ENCODE peak calls at places on chromosome 7, in six cellular contexts. One of them, this sample, is unnamed.

GRCh38 chr7:91247497-91247896 is 16.7 kb upstream of the FZD1 start:
- DNase-seq in adrenal gland: no peak
- DNase-seq in lung: no peak
- DNase-seq in body of pancreas: no peak
- DNase-seq in IMR-90: no peak
- DNase-seq in CD8-positive, alpha-beta T cell: no peak
- DNase-seq in this sample: no peak

GRCh38 chr7:23685770-23686169 is 5.8 kb downstream of the FAM221A start:
- DNase-seq in lung: no peak
- DNase-seq in adrenal gland: no peak
- DNase-seq in IMR-90: peak; percentile 13
- DNase-seq in CD8-positive, alpha-beta T cell: no peak
- DNase-seq in body of pancreas: no peak
- DNase-seq in this sample: no peak

GRCh38 chr7:13749666-13750065 is 239.8 kb downstream of the ETV1 start:
- DNase-seq in CD8-positive, alpha-beta T cell: no peak
- DNase-seq in body of pancreas: no peak
- DNase-seq in adrenal gland: no peak
- DNase-seq in IMR-90: no peak
- DNase-seq in lung: no peak
- DNase-seq in this sample: no peak

GRCh38 chr7:87310790-87311419 is 34.6 kb upstream of the CROT start:
- DNase-seq in IMR-90: peak; percentile 54
- DNase-seq in lung: no peak
- DNase-seq in CD8-positive, alpha-beta T cell: no peak
- DNase-seq in adrenal gland: no peak
- DNase-seq in body of pancreas: no peak
- DNase-seq in this sample: no peak

GRCh38 chr7:7498881-7499280 is 36.8 kb downstream of the COL28A1 start:
- DNase-seq in adrenal gland: no peak
- DNase-seq in IMR-90: no peak
- DNase-seq in CD8-positive, alpha-beta T cell: no peak
- DNase-seq in lung: no peak
- DNase-seq in body of pancreas: no peak
- DNase-seq in this sample: no peak

GRCh38 chr7:45597286-45597984 is 23.3 kb downstream of the ADCY1 start:
- DNase-seq in adrenal gland: no peak
- DNase-seq in IMR-90: no peak
- DNase-seq in body of pancreas: no peak
- DNase-seq in CD8-positive, alpha-beta T cell: no peak
- DNase-seq in lung: no peak
- DNase-seq in this sample: no peak

GRCh38 chr7:93228302-93228701 is 2.0 kb upstream of the HEPACAM2 start:
- DNase-seq in lung: no peak
- DNase-seq in body of pancreas: no peak
- DNase-seq in adrenal gland: no peak
- DNase-seq in CD8-positive, alpha-beta T cell: no peak
- DNase-seq in IMR-90: peak; percentile 70
- DNase-seq in this sample: no peak

GRCh38 chr7:43693687-43694398 is 35.5 kb downstream of the COA1 start:
- DNase-seq in CD8-positive, alpha-beta T cell: no peak
- DNase-seq in lung: no peak
- DNase-seq in adrenal gland: no peak
- DNase-seq in IMR-90: peak; percentile 81
- DNase-seq in body of pancreas: no peak
- DNase-seq in this sample: no peak

GRCh38 chr7:882336-883028 is 6.1 kb downstream of the GET4 start:
- DNase-seq in CD8-positive, alpha-beta T cell: no peak
- DNase-seq in adrenal gland: no peak
- DNase-seq in IMR-90: no peak
- DNase-seq in lung: no peak
- DNase-seq in body of pancreas: peak; percentile 62
- DNase-seq in this sample: no peak

GRCh38 chr7:122902751-122903495 is 16.7 kb upstream of the CADPS2 start:
- DNase-seq in IMR-90: no peak
- DNase-seq in adrenal gland: no peak
- DNase-seq in CD8-positive, alpha-beta T cell: no peak
- DNase-seq in lung: no peak
- DNase-seq in body of pancreas: no peak
- DNase-seq in this sample: no peak

DNA sequence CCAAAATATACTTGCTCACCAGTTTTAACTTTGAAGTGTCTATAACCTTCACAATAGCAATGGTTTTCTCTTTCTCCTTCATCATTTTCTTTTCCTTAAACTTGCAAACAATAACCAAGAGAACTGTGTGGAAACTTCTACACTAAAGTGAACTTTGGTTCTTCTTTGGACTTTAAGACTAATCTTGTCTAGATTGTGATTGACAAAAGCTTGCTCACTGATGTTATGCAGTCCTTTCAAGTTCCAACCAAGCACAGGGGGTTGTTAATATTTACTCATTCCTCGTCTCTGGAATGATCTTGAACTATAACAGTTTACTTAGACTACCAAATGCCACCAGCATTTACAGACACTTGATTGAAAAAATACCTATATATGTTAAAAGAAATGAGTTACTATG is 62.4 kb downstream of the TFEC start:
- DNase-seq in lung: no peak
- DNase-seq in CD8-positive, alpha-beta T cell: no peak
- DNase-seq in adrenal gland: no peak
- DNase-seq in IMR-90: no peak
- DNase-seq in body of pancreas: no peak
- DNase-seq in this sample: no peak
- TF ChIP-seq CTCF in lung: no peak
- TF ChIP-seq CTCF in CD8-positive, alpha-beta T cell: no peak
- TF ChIP-seq CTCF in adrenal gland: no peak
- TF ChIP-seq CTCF in IMR-90: no peak
- TF ChIP-seq CTCF in body of pancreas: no peak
- TF ChIP-seq CTCF in this sample: no peak

GRCh38 chr7:37970211-37970610 is 49.8 kb downstream of the EPDR1 start:
- DNase-seq in lung: no peak
- DNase-seq in body of pancreas: no peak
- DNase-seq in IMR-90: no peak
- DNase-seq in CD8-positive, alpha-beta T cell: no peak
- DNase-seq in adrenal gland: no peak
- DNase-seq in this sample: no peak

GRCh38 chr7:37971491-37971890 is 51.1 kb downstream of the EPDR1 start:
- DNase-seq in body of pancreas: no peak
- DNase-seq in lung: no peak
- DNase-seq in IMR-90: no peak
- DNase-seq in adrenal gland: no peak
- DNase-seq in CD8-positive, alpha-beta T cell: no peak
- DNase-seq in this sample: no peak

GRCh38 chr7:37977243-37977642 is 56.8 kb downstream of the EPDR1 start:
- DNase-seq in IMR-90: no peak
- DNase-seq in lung: no peak
- DNase-seq in adrenal gland: no peak
- DNase-seq in body of pancreas: no peak
- DNase-seq in CD8-positive, alpha-beta T cell: no peak
- DNase-seq in this sample: no peak

DNA sequence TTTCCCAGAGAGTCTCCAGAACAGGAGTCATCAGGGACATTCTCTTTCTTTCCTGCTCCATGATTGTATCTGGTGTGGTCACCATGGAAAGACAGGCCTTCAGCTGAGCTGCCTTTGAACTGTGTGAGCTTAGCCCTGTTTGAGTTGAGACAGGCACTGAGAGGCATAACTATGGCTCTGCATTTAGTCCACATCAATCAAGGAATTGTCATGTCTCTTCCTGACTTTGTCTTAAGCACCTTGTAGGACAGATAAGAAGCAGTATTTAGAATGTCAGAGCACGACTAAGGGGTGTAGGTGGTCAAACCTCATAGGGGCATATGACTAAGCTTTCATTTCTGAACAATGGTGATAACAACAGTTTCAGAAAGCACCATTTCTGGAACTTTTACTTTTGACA is 53.5 kb downstream of the EPDR1 start:
- DNase-seq in lung: no peak
- DNase-seq in CD8-positive, alpha-beta T cell: no peak
- DNase-seq in body of pancreas: no peak
- DNase-seq in adrenal gland: no peak
- DNase-seq in IMR-90: no peak
- DNase-seq in this sample: no peak
- TF ChIP-seq CTCF in lung: no peak
- TF ChIP-seq CTCF in CD8-positive, alpha-beta T cell: no peak
- TF ChIP-seq CTCF in body of pancreas: no peak
- TF ChIP-seq CTCF in adrenal gland: no peak
- TF ChIP-seq CTCF in IMR-90: no peak
- TF ChIP-seq CTCF in this sample: no peak

DNA sequence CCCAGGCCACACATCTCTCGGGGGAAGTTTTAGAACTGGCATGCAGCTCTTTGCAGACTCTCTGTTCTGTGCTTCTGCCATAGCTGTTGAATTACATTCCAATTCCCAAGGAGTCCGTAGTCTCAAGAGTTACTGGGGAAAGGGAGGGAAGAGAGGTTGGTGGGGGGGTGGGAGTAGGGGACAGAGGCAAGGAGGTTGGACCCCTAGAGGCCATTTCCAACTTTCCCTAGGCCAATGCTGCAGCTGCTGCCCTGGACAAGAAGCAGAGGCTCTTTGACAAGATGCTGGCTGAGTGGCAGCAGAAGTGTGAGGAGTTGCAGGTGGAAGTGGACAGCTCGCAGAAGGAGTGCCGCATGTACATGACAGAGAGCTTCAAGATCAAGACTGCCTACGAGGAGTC is 23.8 kb downstream of the MYH16 start:
- DNase-seq in lung: no peak
- DNase-seq in CD8-positive, alpha-beta T cell: no peak
- DNase-seq in IMR-90: no peak
- DNase-seq in adrenal gland: no peak
- DNase-seq in body of pancreas: no peak
- DNase-seq in this sample: no peak
- TF ChIP-seq CTCF in lung: no peak
- TF ChIP-seq CTCF in CD8-positive, alpha-beta T cell: no peak
- TF ChIP-seq CTCF in IMR-90: no peak
- TF ChIP-seq CTCF in adrenal gland: no peak
- TF ChIP-seq CTCF in body of pancreas: no peak
- TF ChIP-seq CTCF in this sample: no peak

DNA sequence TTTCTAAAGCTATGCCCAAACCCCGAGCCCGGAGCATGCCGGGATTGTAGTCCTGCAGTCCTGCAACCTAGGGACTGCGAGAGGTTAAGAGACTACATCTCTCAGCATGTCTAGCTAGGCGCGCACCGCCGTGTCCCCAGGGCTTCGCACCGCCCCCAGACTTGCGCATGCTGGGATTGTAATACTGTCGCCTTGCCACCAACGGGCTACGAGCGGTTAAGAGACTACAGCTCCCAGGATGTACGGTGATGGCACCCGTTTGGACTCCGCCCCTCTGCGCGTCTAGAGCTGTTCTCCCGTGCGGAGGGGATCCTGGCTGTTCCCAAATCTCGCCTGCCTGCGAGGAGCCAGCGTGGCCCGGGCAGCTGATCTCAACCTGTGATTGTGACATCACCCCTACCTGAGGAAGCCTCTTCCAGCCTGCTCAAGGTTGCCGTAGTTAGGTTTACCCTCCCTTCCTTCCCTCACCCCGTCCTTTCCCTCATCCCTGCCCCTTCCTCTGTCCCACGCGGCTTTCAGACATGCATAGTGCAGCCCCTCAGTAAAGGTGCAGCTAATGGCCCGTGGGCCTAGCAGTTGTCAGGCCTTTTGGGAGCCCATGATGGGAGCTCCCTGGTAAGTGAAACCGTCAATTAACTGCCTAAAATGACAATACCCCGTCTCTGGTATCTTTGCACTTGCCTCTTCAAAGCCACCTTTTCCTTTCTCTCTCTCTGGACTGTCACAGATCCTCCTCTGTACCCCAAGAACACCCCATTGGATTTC is 6.3 kb upstream of the ZNF736 start:
- DNase-seq in body of pancreas: peak; percentile 96
- DNase-seq in lung: peak; percentile 95
- DNase-seq in CD8-positive, alpha-beta T cell: peak; percentile 94
- DNase-seq in IMR-90: peak; percentile 68
- DNase-seq in adrenal gland: peak; percentile 98
- DNase-seq in this sample: no peak
- TF ChIP-seq CTCF in body of pancreas: peak; percentile 50
- TF ChIP-seq CTCF in lung: no peak
- TF ChIP-seq CTCF in CD8-positive, alpha-beta T cell: no peak
- TF ChIP-seq CTCF in IMR-90: no peak
- TF ChIP-seq CTCF in adrenal gland: peak; percentile 68
- TF ChIP-seq CTCF in this sample: no peak

DNA sequence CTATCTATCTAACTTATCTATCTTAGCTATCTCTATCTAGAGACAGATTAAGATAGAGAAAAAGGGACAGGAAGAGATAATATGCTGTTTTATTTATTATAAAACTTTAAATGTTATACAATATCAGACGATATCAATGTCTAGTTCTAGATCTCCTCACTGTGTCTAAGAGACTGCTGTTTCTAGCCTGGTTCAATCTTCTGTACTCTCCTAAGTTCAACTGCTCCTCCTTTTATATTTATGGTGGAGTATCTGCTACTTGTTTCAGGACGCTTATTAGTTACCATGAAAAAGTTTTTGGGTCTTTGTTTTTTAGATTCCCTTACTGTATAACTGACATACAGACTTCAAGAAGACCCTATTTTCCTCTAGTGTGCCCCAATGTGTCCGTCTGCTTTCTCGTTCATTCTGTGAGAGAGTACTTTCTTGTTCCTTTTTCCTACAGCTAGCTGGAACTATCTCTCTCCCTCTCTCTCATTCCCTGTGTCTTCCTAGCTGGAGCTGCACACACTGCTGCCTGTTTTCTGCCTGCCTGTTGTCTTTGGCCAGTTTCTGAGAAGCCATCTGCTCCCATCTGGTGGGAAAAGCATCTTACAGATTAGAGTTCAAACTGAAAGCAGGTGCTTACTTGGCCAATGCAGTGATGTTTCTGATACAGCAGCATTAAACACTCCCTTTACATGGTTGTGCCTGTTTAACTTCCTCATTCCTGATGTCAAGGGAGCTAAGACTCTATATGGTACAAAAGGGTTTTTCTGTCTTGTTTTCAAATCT is 49.4 kb upstream of the ARL4A start:
- DNase-seq in adrenal gland: no peak
- DNase-seq in lung: no peak
- DNase-seq in CD8-positive, alpha-beta T cell: no peak
- DNase-seq in IMR-90: peak; percentile 44
- DNase-seq in body of pancreas: no peak
- DNase-seq in this sample: no peak
- TF ChIP-seq CTCF in adrenal gland: no peak
- TF ChIP-seq CTCF in lung: no peak
- TF ChIP-seq CTCF in CD8-positive, alpha-beta T cell: no peak
- TF ChIP-seq CTCF in IMR-90: no peak
- TF ChIP-seq CTCF in body of pancreas: no peak
- TF ChIP-seq CTCF in this sample: no peak

GRCh38 chr7:134932707-134933370 is 53.5 kb upstream of the AGBL3 start:
- DNase-seq in adrenal gland: peak; percentile 27
- DNase-seq in lung: no peak
- DNase-seq in body of pancreas: no peak
- DNase-seq in IMR-90: peak; percentile 37
- DNase-seq in CD8-positive, alpha-beta T cell: no peak
- DNase-seq in this sample: no peak
- TF ChIP-seq CTCF in adrenal gland: no peak
- TF ChIP-seq CTCF in lung: no peak
- TF ChIP-seq CTCF in body of pancreas: no peak
- TF ChIP-seq CTCF in IMR-90: no peak
- TF ChIP-seq CTCF in CD8-positive, alpha-beta T cell: no peak
- TF ChIP-seq CTCF in this sample: no peak

This sample was measured in mesothelial cell of epicardium.